ENCODE peak calls at places on chromosomes 2 and 18, in five cellular contexts. D, P, S, R and U are unnamed samples.

GRCh38 chr2:9336534-9337354 is 86.6 kb downstream of the ITGB1BP1 start:
- DNase-seq in S (peak; percentile 87), D (no peak), P (no peak), R (no peak), U (peak; percentile 92)

GRCh38 chr2:233811087-233811486 is 33.0 kb downstream of the MROH2A start:
- DNase-seq in D (no peak), R (no peak), S (no peak), P (no peak), U (no peak)

GRCh38 chr2:196239622-196240587 is 68.5 kb upstream of the STK17B start:
- DNase-seq in P (peak; percentile 96), S (no peak), R (no peak), D (peak; percentile 42), U (peak; percentile 59)

GRCh38 chr2:38293152-38293865 is 83.8 kb downstream of the ATL2 start:
- DNase-seq in D (no peak), S (no peak), R (no peak), P (no peak), U (no peak)

GRCh38 chr2:26691881-26692813 is at the start of gene KCNK3:
- DNase-seq in S (peak; percentile 65), R (no peak), P (no peak), D (peak; percentile 84), U (peak; percentile 53)

GRCh38 chr18:31506024-31506742 is 8.2 kb downstream of the DSG2 start:
- DNase-seq in S (no peak), D (no peak), R (no peak), P (no peak), U (no peak)

GRCh38 chr2:141015339-141016047 is 1115.3 kb downstream of the LRP1B start:
- DNase-seq in R (peak; percentile 28), D (peak; percentile 18), P (no peak), S (no peak), U (no peak)

GRCh38 chr18:23257686-23258565 is 122.6 kb downstream of the CABLES1 start:
- DNase-seq in R (peak; percentile 38), D (no peak), S (no peak), P (no peak), U (no peak)

GRCh38 chr2:23699526-23699925 is 227.4 kb downstream of the ATAD2B start:
- DNase-seq in P (no peak), S (no peak), D (no peak), R (no peak), U (no peak)

GRCh38 chr2:23651187-23651983 is 266.4 kb downstream of the KLHL29 start:
- DNase-seq in D (no peak), P (no peak), S (no peak), R (no peak), U (peak; percentile 73)

GRCh38 chr2:40095003-40095402 is 315.9 kb upstream of the THUMPD2 start:
- DNase-seq in P (no peak), D (no peak), S (no peak), R (no peak), U (peak; percentile 40)

GRCh38 chr2:205733648-205734047 is 51.3 kb downstream of the NRP2 start:
- DNase-seq in D (peak; percentile 74), R (no peak), S (no peak), P (no peak), U (no peak)

GRCh38 chr2:178756343-178756742 is 50.9 kb downstream of the TTN start:
- DNase-seq in S (no peak), R (no peak), P (no peak), D (no peak), U (no peak)

GRCh38 chr2:163264376-163264775 is 425.8 kb upstream of the KCNH7 start:
- DNase-seq in D (no peak), R (no peak), S (no peak), P (no peak), U (no peak)

GRCh38 chr18:63099848-63100625 is 219.5 kb downstream of the BCL2 start:
- DNase-seq in R (no peak), S (no peak), D (peak; percentile 37), P (no peak), U (no peak)

GRCh38 chr2:223487447-223487846 is 114.7 kb downstream of the SCG2 start:
- DNase-seq in S (no peak), D (no peak), R (no peak), P (no peak), U (no peak)

GRCh38 chr2:88654714-88655113 is 27.4 kb upstream of the EIF2AK3 start:
- DNase-seq in S (no peak), D (no peak), P (no peak), R (no peak), U (no peak)

GRCh38 chr2:28588231-28588725 is 92.4 kb downstream of the PLB1 start:
- DNase-seq in P (no peak), D (no peak), S (no peak), R (no peak), U (no peak)

GRCh38 chr2:120611961-120612360 is 123.7 kb upstream of the GLI2 start:
- DNase-seq in D (no peak), P (no peak), R (no peak), S (no peak), U (no peak)

GRCh38 chr2:160205511-160205910 is 5.4 kb upstream of the ITGB6 start:
- DNase-seq in P (no peak), R (no peak), S (no peak), D (peak; percentile 49), U (peak; percentile 97)

GRCh38 chr2:49938268-49938667 is 784.0 kb upstream of the FSHR start:
- DNase-seq in S (no peak), D (no peak), P (no peak), R (no peak), U (no peak)

GRCh38 chr18:3236470-3236869 is 11.1 kb upstream of the MYL12A start:
- DNase-seq in R (no peak), S (no peak), P (no peak), D (peak; percentile 56), U (no peak)

GRCh38 chr2:127122351-127123027 is 15.5 kb upstream of the BIN1 start:
- DNase-seq in R (no peak), D (no peak), S (no peak), P (no peak), U (no peak)

GRCh38 chr2:12769492-12770105 is 52.9 kb downstream of the TRIB2 start:
- DNase-seq in D (no peak), R (peak; percentile 23), P (no peak), S (no peak), U (no peak)

GRCh38 chr2:113977660-113978523 is 88.0 kb downstream of the ACTR3 start:
- DNase-seq in P (no peak), R (peak; percentile 21), D (peak; percentile 74), S (no peak), U (peak; percentile 63)

GRCh38 chr2:3195865-3196504 is 181.6 kb downstream of the EIPR1 start:
- DNase-seq in R (no peak), P (peak; percentile 41), D (no peak), S (no peak), U (no peak)

GRCh38 chr2:127153691-127154158 is 46.8 kb upstream of the BIN1 start:
- DNase-seq in R (peak; percentile 35), S (no peak), D (peak; percentile 55), P (no peak), U (peak; percentile 56)

GRCh38 chr2:120758181-120759048 is 22.7 kb downstream of the GLI2 start:
- DNase-seq in P (no peak), D (peak; percentile 59), R (peak; percentile 29), S (no peak), U (no peak)

GRCh38 chr2:68193144-68193543 is 35.5 kb downstream of the PNO1 start:
- DNase-seq in S (no peak), P (no peak), R (no peak), D (peak; percentile 59), U (no peak)

GRCh38 chr2:28896906-28897305 is 2.4 kb downstream of the WDR43 start:
- DNase-seq in D (peak; percentile 46), R (no peak), P (no peak), S (no peak), U (peak; percentile 64)

GRCh38 chr18:9108911-9109310 is 6.4 kb downstream of the NDUFV2 start:
- DNase-seq in S (no peak), P (no peak), R (no peak), D (no peak), U (no peak)

GRCh38 chr2:240620149-240620731 is 5.0 kb upstream of the GPR35 start:
- DNase-seq in D (no peak), R (no peak), S (no peak), P (no peak), U (no peak)

GRCh38 chr2:2797797-2798196 is 466.7 kb upstream of the MYT1L start:
- DNase-seq in R (no peak), P (no peak), D (no peak), S (no peak), U (no peak)

GRCh38 chr18:70559446-70559845 is 270.6 kb downstream of the SOCS6 start:
- DNase-seq in D (no peak), P (no peak), R (no peak), S (no peak), U (no peak)

GRCh38 chr2:218065239-218066006 is 3.6 kb upstream of the RUFY4 start:
- DNase-seq in R (no peak), P (no peak), S (no peak), D (no peak), U (no peak)

GRCh38 chr2:235747868-235748144 is 254.0 kb downstream of the AGAP1 start:
- DNase-seq in D (no peak), P (no peak), S (no peak), R (no peak), U (peak; percentile 87)